ENCODE peak calls at places on chromosome 7, in four cellular contexts. One of them, this sample, is unnamed.

GRCh38 chr7:70738080-70738479 is 393.9 kb upstream of the GALNT17 start:
- DNase-seq in bronchial epithelial cell: peak; percentile 92
- DNase-seq in A549: peak; percentile 28
- DNase-seq in HL-60: no peak
- DNase-seq in this sample: peak; percentile 29

GRCh38 chr7:110800984-110801383 is 289.9 kb upstream of the LRRN3 start:
- DNase-seq in bronchial epithelial cell: no peak
- DNase-seq in A549: no peak
- DNase-seq in HL-60: no peak
- DNase-seq in this sample: no peak

GRCh38 chr7:25954395-25954794 is 197.6 kb upstream of the NFE2L3 start:
- DNase-seq in bronchial epithelial cell: no peak
- DNase-seq in A549: no peak
- DNase-seq in HL-60: no peak
- DNase-seq in this sample: no peak

GRCh38 chr7:73742753-73743641 is 4.4 kb upstream of the ABHD11 start:
- DNase-seq in bronchial epithelial cell: peak; percentile 27
- DNase-seq in A549: no peak
- DNase-seq in HL-60: no peak
- DNase-seq in this sample: peak; percentile 36

GRCh38 chr7:100640438-100641410 is 628 bp downstream of the TFR2 start:
- DNase-seq in bronchial epithelial cell: no peak
- DNase-seq in A549: no peak
- DNase-seq in HL-60: no peak
- DNase-seq in this sample: no peak

GRCh38 chr7:55362927-55363326 is 2.2 kb upstream of the LANCL2 start:
- DNase-seq in bronchial epithelial cell: no peak
- DNase-seq in A549: no peak
- DNase-seq in HL-60: no peak
- DNase-seq in this sample: no peak

GRCh38 chr7:131385039-131385605 is 57.4 kb downstream of the MKLN1 start:
- DNase-seq in bronchial epithelial cell: no peak
- DNase-seq in A549: no peak
- DNase-seq in HL-60: no peak
- DNase-seq in this sample: peak; percentile 54

GRCh38 chr7:104267701-104268368 is 60.0 kb upstream of the ORC5 start:
- DNase-seq in bronchial epithelial cell: peak; percentile 40
- DNase-seq in A549: peak; percentile 12
- DNase-seq in HL-60: no peak
- DNase-seq in this sample: peak; percentile 57

GRCh38 chr7:46035166-46035565 is 114.1 kb upstream of the IGFBP3 start:
- DNase-seq in bronchial epithelial cell: peak; percentile 40
- DNase-seq in A549: no peak
- DNase-seq in HL-60: no peak
- DNase-seq in this sample: no peak

GRCh38 chr7:2595258-2595860 is 36.4 kb upstream of the TTYH3 start:
- DNase-seq in bronchial epithelial cell: no peak
- DNase-seq in A549: no peak
- DNase-seq in HL-60: no peak
- DNase-seq in this sample: no peak

GRCh38 chr7:117564080-117564479 is 84.3 kb downstream of the CFTR start:
- DNase-seq in bronchial epithelial cell: no peak
- DNase-seq in A549: no peak
- DNase-seq in HL-60: no peak
- DNase-seq in this sample: no peak

GRCh38 chr7:132609906-132610520 is 33.7 kb upstream of the PLXNA4 start:
- DNase-seq in bronchial epithelial cell: no peak
- DNase-seq in A549: no peak
- DNase-seq in HL-60: no peak
- DNase-seq in this sample: no peak

GRCh38 chr7:69967699-69968450 is 369.6 kb downstream of the AUTS2 start:
- DNase-seq in bronchial epithelial cell: no peak
- DNase-seq in A549: no peak
- DNase-seq in HL-60: no peak
- DNase-seq in this sample: no peak

GRCh38 chr7:91293136-91293535 is 28.9 kb downstream of the FZD1 start:
- DNase-seq in bronchial epithelial cell: no peak
- DNase-seq in A549: no peak
- DNase-seq in HL-60: no peak
- DNase-seq in this sample: no peak

GRCh38 chr7:123929107-123929506 is 4.1 kb downstream of the SPAM1 start:
- DNase-seq in bronchial epithelial cell: peak; percentile 82
- DNase-seq in A549: no peak
- DNase-seq in HL-60: no peak
- DNase-seq in this sample: no peak

GRCh38 chr7:137697026-137697425 is 149.7 kb downstream of the DGKI start:
- DNase-seq in bronchial epithelial cell: no peak
- DNase-seq in A549: no peak
- DNase-seq in HL-60: no peak
- DNase-seq in this sample: no peak

GRCh38 chr7:124908258-124908657 is 21.4 kb downstream of the POT1 start:
- DNase-seq in bronchial epithelial cell: no peak
- DNase-seq in A549: no peak
- DNase-seq in HL-60: no peak
- DNase-seq in this sample: peak; percentile 47

GRCh38 chr7:36794689-36795088 is 70.4 kb upstream of the AOAH start:
- DNase-seq in bronchial epithelial cell: peak; percentile 17
- DNase-seq in A549: no peak
- DNase-seq in HL-60: no peak
- DNase-seq in this sample: no peak

GRCh38 chr7:155115288-155115687 is 45.2 kb downstream of the HTR5A start:
- DNase-seq in bronchial epithelial cell: no peak
- DNase-seq in A549: no peak
- DNase-seq in HL-60: no peak
- DNase-seq in this sample: no peak

GRCh38 chr7:142583424-142583823 is 165.8 kb upstream of the PRSS1 start:
- DNase-seq in bronchial epithelial cell: peak; percentile 95
- DNase-seq in A549: peak; percentile 76
- DNase-seq in HL-60: no peak
- DNase-seq in this sample: peak; percentile 96

GRCh38 chr7:3495530-3495929 is 194.5 kb downstream of the SDK1 start:
- DNase-seq in bronchial epithelial cell: no peak
- DNase-seq in A549: no peak
- DNase-seq in HL-60: no peak
- DNase-seq in this sample: peak; percentile 5

GRCh38 chr7:13279854-13280435 is 592.5 kb downstream of the ARL4A start:
- DNase-seq in bronchial epithelial cell: peak; percentile 29
- DNase-seq in A549: no peak
- DNase-seq in HL-60: no peak
- DNase-seq in this sample: peak; percentile 55

GRCh38 chr7:150388709-150389531 is 9.8 kb downstream of the ZNF775 start:
- DNase-seq in bronchial epithelial cell: no peak
- DNase-seq in A549: no peak
- DNase-seq in HL-60: peak; percentile 97
- DNase-seq in this sample: peak; percentile 12

GRCh38 chr7:102925962-102926825 is 13.4 kb downstream of the LRRC17 start:
- DNase-seq in bronchial epithelial cell: no peak
- DNase-seq in A549: no peak
- DNase-seq in HL-60: no peak
- DNase-seq in this sample: no peak

GRCh38 chr7:83931968-83932367 is 262.6 kb downstream of the SEMA3A start:
- DNase-seq in bronchial epithelial cell: no peak
- DNase-seq in A549: no peak
- DNase-seq in HL-60: no peak
- DNase-seq in this sample: no peak

GRCh38 chr7:83936056-83936703 is 258.4 kb downstream of the SEMA3A start:
- DNase-seq in bronchial epithelial cell: peak; percentile 70
- DNase-seq in A549: peak; percentile 19
- DNase-seq in HL-60: peak; percentile 74
- DNase-seq in this sample: peak; percentile 91

GRCh38 chr7:83937930-83938329 is 256.7 kb downstream of the SEMA3A start:
- DNase-seq in bronchial epithelial cell: no peak
- DNase-seq in A549: no peak
- DNase-seq in HL-60: no peak
- DNase-seq in this sample: no peak

GRCh38 chr7:83930262-83930661 is 264.3 kb downstream of the SEMA3A start:
- DNase-seq in bronchial epithelial cell: no peak
- DNase-seq in A549: no peak
- DNase-seq in HL-60: peak; percentile 47
- DNase-seq in this sample: no peak

GRCh38 chr7:83934118-83934734 is 260.4 kb downstream of the SEMA3A start:
- DNase-seq in bronchial epithelial cell: peak; percentile 12
- DNase-seq in A549: no peak
- DNase-seq in HL-60: no peak
- DNase-seq in this sample: peak; percentile 23
- TF ChIP-seq CTCF in bronchial epithelial cell: no peak
- TF ChIP-seq CTCF in A549: peak; percentile 44
- TF ChIP-seq CTCF in HL-60: no peak
- TF ChIP-seq CTCF in this sample: peak; percentile 41

DNA sequence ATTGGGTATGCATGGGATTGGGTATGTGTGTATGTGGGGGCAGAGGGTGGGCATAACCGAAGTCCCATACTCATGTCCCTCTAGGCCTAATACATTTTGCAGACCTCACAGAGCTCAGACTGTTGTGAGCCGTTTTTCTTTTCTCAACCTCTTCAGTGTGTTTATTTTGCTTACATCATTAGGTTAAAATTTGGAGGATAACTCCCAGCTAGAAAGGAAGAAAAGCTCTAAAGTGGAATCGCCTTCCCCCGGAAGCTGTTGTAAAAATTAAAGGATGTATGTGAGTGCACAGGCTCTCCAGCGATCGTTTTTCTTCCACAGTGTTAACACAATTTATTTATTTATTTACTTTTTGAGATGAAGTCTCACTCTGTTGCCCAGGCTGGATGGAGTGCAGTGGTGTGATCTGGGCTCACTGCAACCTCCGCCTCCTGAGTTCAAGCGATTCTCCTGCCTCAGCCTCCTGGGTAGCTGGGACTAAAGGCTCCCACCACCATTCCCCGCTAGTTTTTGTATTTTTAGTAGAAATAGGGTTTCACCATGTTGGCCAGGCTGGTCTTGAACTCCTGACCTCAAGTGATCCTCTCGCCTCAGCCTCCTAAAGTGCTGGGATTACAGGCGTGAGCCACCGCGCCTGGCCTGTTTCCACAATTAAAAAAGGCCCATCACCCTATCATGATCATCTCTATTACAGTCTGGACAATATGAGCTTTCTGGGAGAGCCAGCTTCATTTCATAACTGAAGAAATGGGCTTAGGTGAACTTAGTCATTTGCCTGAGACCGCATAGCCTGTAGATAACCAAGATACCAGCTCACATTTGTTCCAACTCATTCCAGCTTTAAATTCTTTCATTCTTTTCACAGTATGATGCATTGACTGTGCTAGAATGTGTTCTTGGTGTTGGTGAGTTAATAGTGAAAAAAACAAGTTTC is 1.7 kb upstream of the H2AZ2 start:
- DNase-seq in bronchial epithelial cell: no peak
- DNase-seq in A549: no peak
- DNase-seq in HL-60: no peak
- DNase-seq in this sample: peak; percentile 83
- H3K4me3 ChIP-seq in bronchial epithelial cell: no peak overlapping the region
- H3K4me3 ChIP-seq in A549: peak overlapping the region; percentile 65
- H3K4me3 ChIP-seq in HL-60: no peak overlapping the region
- H3K4me3 ChIP-seq in this sample: no peak overlapping the region

DNA sequence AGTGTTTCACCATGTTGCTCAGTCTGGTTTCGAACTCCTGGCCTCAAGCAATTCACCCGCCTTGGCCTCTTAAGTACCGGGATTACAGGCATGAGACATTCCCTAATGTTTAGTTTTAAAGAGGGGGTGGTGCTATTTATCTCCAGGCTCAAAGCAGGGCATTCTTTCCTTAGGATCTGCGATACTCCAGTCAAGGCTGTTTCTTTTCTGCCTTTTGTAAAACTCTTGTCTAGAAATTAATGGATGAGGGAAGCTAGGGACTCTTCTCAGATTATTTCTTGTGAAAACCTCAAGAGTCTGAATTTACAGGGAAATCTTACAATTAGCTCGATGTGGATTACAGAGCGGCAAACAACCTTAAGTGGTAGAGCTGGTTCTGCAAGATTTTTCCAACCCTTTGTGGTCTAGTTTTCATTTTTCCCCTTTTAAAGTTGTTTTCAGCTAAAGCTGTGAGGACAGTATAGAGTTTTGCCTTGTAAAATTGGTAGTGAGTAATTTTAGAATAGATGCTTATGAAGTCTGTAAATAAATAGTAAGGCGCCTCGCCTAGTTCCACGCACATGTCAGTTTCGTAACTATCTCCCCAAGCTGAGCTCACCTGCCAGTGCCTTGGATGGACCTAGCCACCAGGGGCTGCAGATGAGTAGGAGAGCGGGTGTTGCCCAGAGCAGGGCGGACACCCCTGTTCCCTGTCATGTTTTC is 53.1 kb downstream of the CUX1 start:
- DNase-seq in bronchial epithelial cell: peak; percentile 80
- DNase-seq in A549: peak; percentile 32
- DNase-seq in HL-60: no peak
- DNase-seq in this sample: no peak
- TF ChIP-seq CTCF in bronchial epithelial cell: peak; percentile 74
- TF ChIP-seq CTCF in A549: peak; percentile 17
- TF ChIP-seq CTCF in HL-60: no peak
- TF ChIP-seq CTCF in this sample: no peak

GRCh38 chr7:140639366-140640053 is 1.1 kb downstream of the DENND2A start:
- DNase-seq in bronchial epithelial cell: no peak
- DNase-seq in A549: no peak
- DNase-seq in HL-60: no peak
- DNase-seq in this sample: peak; percentile 85

GRCh38 chr7:140640727-140641531 is at the start of gene DENND2A:
- DNase-seq in bronchial epithelial cell: no peak
- DNase-seq in A549: no peak
- DNase-seq in HL-60: no peak
- DNase-seq in this sample: peak; percentile 76

GRCh38 chr7:140643416-140643815 is 2.8 kb upstream of the DENND2A start:
- DNase-seq in bronchial epithelial cell: no peak
- DNase-seq in A549: no peak
- DNase-seq in HL-60: no peak
- DNase-seq in this sample: no peak

GRCh38 chr7:140640060-140640611 is 477 bp downstream of the DENND2A start:
- DNase-seq in bronchial epithelial cell: no peak
- DNase-seq in A549: peak; percentile 57
- DNase-seq in HL-60: no peak
- DNase-seq in this sample: peak; percentile 59

GRCh38 chr7:140641532-140642191 is 1.0 kb upstream of the DENND2A start:
- DNase-seq in bronchial epithelial cell: no peak
- DNase-seq in A549: no peak
- DNase-seq in HL-60: no peak
- DNase-seq in this sample: peak; percentile 20
- H3K4me3 ChIP-seq in bronchial epithelial cell: no peak overlapping the region
- H3K4me3 ChIP-seq in A549: no peak overlapping the region
- H3K4me3 ChIP-seq in HL-60: no peak overlapping the region
- H3K4me3 ChIP-seq in this sample: peak overlapping the region; percentile 72

This sample was measured in choroid plexus epithelial cell.